ENCODE peak calls at places on chromosomes 6 and 20, in six cellular contexts. E, R, M, K, V and A are unnamed samples.

GRCh38 chr6:100269189-100269588 is 195.5 kb downstream of the SIM1 start:
- DNase-seq in M (no peak), K (no peak), R (no peak), E (peak; percentile 54), V (peak; percentile 78), A (peak; percentile 90)

GRCh38 chr20:16485406-16485805 is 87.8 kb downstream of the KIF16B start:
- DNase-seq in R (no peak), M (no peak), V (peak; percentile 60), E (peak; percentile 9), K (no peak), A (peak; percentile 46)

GRCh38 chr6:25713802-25714201 is 40.7 kb upstream of the SLC17A4 start:
- DNase-seq in M (no peak), E (no peak), R (no peak), V (no peak), K (no peak), A (no peak)

GRCh38 chr6:142946924-142947701 is 2.1 kb upstream of the HIVEP2 start:
- DNase-seq in M (peak; percentile 57), K (peak; percentile 90), R (peak; percentile 85), V (peak; percentile 83), E (peak; percentile 72), A (peak; percentile 64)

GRCh38 chr20:33685328-33686007 is 717 bp downstream of the E2F1 start:
- DNase-seq in R (no peak), V (peak; percentile 38), E (peak; percentile 61), M (no peak), K (peak; percentile 91), A (peak; percentile 39)

GRCh38 chr20:926646-927045 is 10.5 kb upstream of the ANGPT4 start:
- DNase-seq in V (no peak), E (no peak), M (no peak), K (no peak), R (no peak), A (peak; percentile 27)

GRCh38 chr6:43963203-43963602 is 164.0 kb downstream of the MRPL14 start:
- DNase-seq in E (peak; percentile 45), M (no peak), R (no peak), K (no peak), V (no peak), A (peak; percentile 30)

GRCh38 chr6:53866231-53866630 is 71.4 kb downstream of the LRRC1 start:
- DNase-seq in K (no peak), V (no peak), E (no peak), M (no peak), R (no peak), A (no peak)

GRCh38 chr6:56370591-56371198 is 123.3 kb upstream of the COL21A1 start:
- DNase-seq in R (peak; percentile 81), K (peak; percentile 54), E (peak; percentile 88), M (no peak), V (peak; percentile 87), A (peak; percentile 90)

GRCh38 chr6:136752554-136752953 is 39.7 kb downstream of the MAP3K5 start:
- DNase-seq in E (no peak), R (no peak), K (peak; percentile 48), V (no peak), M (no peak), A (no peak)

GRCh38 chr6:116482780-116483179 is 21.6 kb downstream of the CALHM6 start:
- DNase-seq in K (no peak), R (no peak), V (no peak), M (no peak), E (no peak), A (no peak)

GRCh38 chr6:117494694-117495318 is 12.3 kb downstream of the DCBLD1 start:
- DNase-seq in M (no peak), V (no peak), R (no peak), K (no peak), E (no peak), A (peak; percentile 24)

GRCh38 chr6:117548797-117549301 is 53.5 kb downstream of the GOPC start:
- DNase-seq in R (no peak), E (peak; percentile 78), V (peak; percentile 62), K (peak; percentile 37), M (no peak), A (peak; percentile 70)

GRCh38 chr6:22362361-22362760 is 65.5 kb upstream of the PRL start:
- DNase-seq in E (no peak), R (no peak), K (no peak), M (no peak), V (peak; percentile 21), A (peak; percentile 16)

GRCh38 chr6:170037541-170038250 is 253.2 kb downstream of the DLL1 start:
- DNase-seq in R (peak; percentile 8), E (peak; percentile 86), K (no peak), V (no peak), M (no peak), A (no peak)

GRCh38 chr6:26205625-26206574 is 118.7 kb downstream of the HFE start:
- DNase-seq in R (no peak), V (peak; percentile 77), E (peak; percentile 91), K (peak; percentile 73), M (peak; percentile 62), A (peak; percentile 90)

GRCh38 chr20:13337090-13337784 is 116.2 kb downstream of the ISM1 start:
- DNase-seq in M (no peak), V (no peak), K (no peak), E (no peak), R (no peak), A (no peak)

GRCh38 chr6:9408718-9409117 is 973.4 kb upstream of the SLC35B3 start:
- DNase-seq in E (no peak), K (no peak), R (no peak), V (peak; percentile 63), M (no peak), A (peak; percentile 67)

GRCh38 chr20:49747707-49748524 is 34.2 kb upstream of the B4GALT5 start:
- DNase-seq in R (peak; percentile 97), E (peak; percentile 55), K (peak; percentile 11), V (peak; percentile 88), M (peak; percentile 45), A (peak; percentile 68)

GRCh38 chr6:150613269-150613668 is 13.6 kb downstream of the PLEKHG1 start:
- DNase-seq in K (no peak), M (no peak), E (no peak), V (no peak), R (no peak), A (no peak)

GRCh38 chr6:56079761-56080540 is 167.4 kb downstream of the COL21A1 start:
- DNase-seq in R (no peak), K (no peak), E (no peak), V (peak; percentile 58), M (no peak), A (no peak)

GRCh38 chr6:30007132-30007764 is 53.8 kb upstream of the POLR1H start:
- DNase-seq in K (no peak), M (no peak), R (no peak), V (peak; percentile 15), E (no peak), A (no peak)

GRCh38 chr20:3645309-3646066 is 17.7 kb downstream of the GFRA4 start:
- DNase-seq in V (no peak), E (no peak), R (no peak), M (no peak), K (no peak), A (no peak)

GRCh38 chr6:38501931-38502330 is 137.8 kb downstream of the BTBD9 start:
- DNase-seq in M (no peak), R (no peak), E (no peak), K (no peak), V (no peak), A (no peak)

GRCh38 chr6:163356324-163356723 is 58.2 kb upstream of the QKI start:
- DNase-seq in M (peak; percentile 17), E (peak; percentile 88), R (peak; percentile 91), K (no peak), V (no peak), A (no peak)

GRCh38 chr6:33105386-33105785 is 29.6 kb downstream of the HLA-DPB1 start:
- DNase-seq in K (no peak), M (no peak), R (no peak), E (no peak), V (no peak), A (no peak)

GRCh38 chr6:42915737-42916136 is at the start of gene PTCRA:
- DNase-seq in E (no peak), V (no peak), M (no peak), K (peak; percentile 32), R (no peak), A (no peak)

GRCh38 chr6:2990179-2990931 is 9.3 kb upstream of the NQO2 start:
- DNase-seq in E (peak; percentile 24), M (peak; percentile 42), V (peak; percentile 62), K (no peak), R (peak; percentile 81), A (peak; percentile 53)

GRCh38 chr20:36062799-36063198 is 91.7 kb upstream of the EPB41L1 start:
- DNase-seq in K (no peak), R (no peak), M (no peak), V (peak; percentile 35), E (no peak), A (peak; percentile 81)

GRCh38 chr20:8656335-8656734 is 412.6 kb upstream of the PLCB4 start:
- DNase-seq in K (no peak), E (peak; percentile 33), M (peak; percentile 77), V (no peak), R (no peak), A (peak; percentile 46)

GRCh38 chr6:53441761-53442160 is 93.0 kb upstream of the ELOVL5 start:
- DNase-seq in E (no peak), V (peak; percentile 89), R (no peak), K (no peak), M (no peak), A (peak; percentile 78)

GRCh38 chr6:5893295-5893694 is 113.4 kb downstream of the NRN1 start:
- DNase-seq in R (no peak), K (no peak), M (no peak), V (no peak), E (no peak), A (no peak)

GRCh38 chr6:108630050-108630714 is 69.5 kb downstream of the FOXO3 start:
- DNase-seq in M (no peak), V (no peak), K (peak; percentile 55), R (no peak), E (no peak), A (no peak)

GRCh38 chr6:130282234-130282995 is 59.7 kb upstream of the SAMD3 start:
- DNase-seq in R (no peak), V (peak; percentile 54), K (peak; percentile 80), M (no peak), E (peak; percentile 33), A (peak; percentile 18)

GRCh38 chr20:19396466-19397081 is 184.1 kb downstream of the SLC24A3 start:
- DNase-seq in R (no peak), E (peak; percentile 56), V (peak; percentile 27), K (no peak), M (no peak), A (peak; percentile 42)

GRCh38 chr6:27059621-27060425 is 187.7 kb upstream of the PRSS16 start:
- DNase-seq in K (no peak), M (peak; percentile 69), R (no peak), V (no peak), E (no peak), A (no peak)